ENCODE peak calls at places on chromosomes 3 and 15, in six cellular contexts. T is substantia nigra, C is spleen, O is thoracic aorta, S is GM23248, F is HepG2. P is an unnamed sample.

GRCh38 chr3:98557324-98558010 is 25.7 kb downstream of the GPR15 start:
- DNase-seq in C (no peak), T (no peak), O (no peak), S (peak), F (no peak), P (no peak)

GRCh38 chr3:157129782-157130137 is 30.2 kb downstream of the CCNL1 start:
- DNase-seq in O (no peak), C (no peak), F (no peak), S (no peak), T (peak), P (no peak)

GRCh38 chr3:27533718-27534578 is 49.8 kb upstream of the SLC4A7 start:
- DNase-seq in T (peak), S (peak), C (no peak), F (peak), O (peak), P (peak)

GRCh38 chr3:33884204-33884561 is 85.8 kb downstream of the PDCD6IP start:
- DNase-seq in T (peak), S (peak), O (no peak), C (no peak), F (peak), P (no peak)

GRCh38 chr3:177358085-177358967 is 161.0 kb upstream of the TBL1XR1 start:
- DNase-seq in T (peak), C (peak), O (no peak), F (peak), S (peak), P (peak)

GRCh38 chr3:47011371-47011770 is 31.9 kb downstream of the NBEAL2 start:
- DNase-seq in F (no peak), T (no peak), S (no peak), C (peak), O (no peak), P (no peak)

GRCh38 chr3:126986001-126986400 is 3.1 kb downstream of the PLXNA1 start:
- DNase-seq in T (no peak), O (no peak), F (no peak), S (peak), C (no peak), P (no peak)

GRCh38 chr3:48595526-48596121 is 495 bp upstream of the COL7A1 start:
- DNase-seq in T (no peak), O (peak), C (no peak), F (peak), S (peak), P (peak)

GRCh38 chr15:29568840-29569532 is 253.3 kb downstream of the TJP1 start:
- DNase-seq in T (no peak), F (peak), S (peak), O (no peak), C (no peak), P (no peak)

GRCh38 chr15:87142096-87142495 is 1062.4 kb downstream of the AGBL1 start:
- DNase-seq in O (no peak), T (no peak), F (no peak), S (no peak), C (no peak), P (no peak)

GRCh38 chr3:53169045-53169831 is 8.2 kb downstream of the PRKCD start:
- DNase-seq in T (no peak), C (no peak), O (no peak), S (no peak), F (peak), P (no peak)

GRCh38 chr3:89649431-89649830 is 542.0 kb downstream of the EPHA3 start:
- DNase-seq in O (no peak), S (no peak), T (no peak), C (no peak), F (no peak), P (no peak)

GRCh38 chr3:17151598-17152373 is 267.0 kb downstream of the PLCL2 start:
- DNase-seq in T (no peak), O (no peak), C (peak), F (no peak), S (no peak), P (no peak)

GRCh38 chr3:101925564-101925963 is 76.2 kb downstream of the NFKBIZ start:
- DNase-seq in F (no peak), O (no peak), C (no peak), T (no peak), S (no peak), P (no peak)

GRCh38 chr15:52080993-52081392 is 31.6 kb downstream of the BCL2L10 start:
- DNase-seq in C (no peak), O (no peak), T (no peak), F (no peak), S (no peak), P (no peak)

GRCh38 chr15:63749330-63749942 is 84.3 kb downstream of the HERC1 start:
- DNase-seq in C (no peak), T (no peak), O (no peak), F (no peak), S (peak), P (no peak)

GRCh38 chr3:188510366-188510765 is 356.4 kb downstream of the LPP start:
- DNase-seq in F (no peak), T (no peak), S (peak), C (no peak), O (no peak), P (no peak)

GRCh38 chr15:36784098-36784670 is 204.8 kb downstream of the CDIN1 start:
- DNase-seq in T (no peak), C (no peak), S (no peak), F (no peak), O (no peak), P (no peak)

GRCh38 chr15:99249270-99249817 is at the start of gene TTC23:
- DNase-seq in S (peak), T (no peak), O (no peak), C (no peak), F (peak), P (peak)

GRCh38 chr3:23797490-23797889 is 8.3 kb upstream of the UBE2E1 start:
- DNase-seq in S (no peak), C (no peak), O (no peak), T (no peak), F (no peak), P (no peak)

GRCh38 chr3:58356054-58356453 is 23.4 kb downstream of the PXK start:
- DNase-seq in S (peak), T (peak), O (no peak), F (no peak), C (peak), P (no peak)

GRCh38 chr15:83734487-83734886 is 80.6 kb downstream of the ADAMTSL3 start:
- DNase-seq in C (no peak), O (no peak), T (no peak), S (peak), F (no peak), P (no peak)

GRCh38 chr3:13260259-13261103 is 159.6 kb downstream of the NUP210 start:
- DNase-seq in O (no peak), F (no peak), S (no peak), T (no peak), C (no peak), P (no peak)

GRCh38 chr15:56806147-56806536 is 72.8 kb upstream of the ZNF280D start:
- DNase-seq in F (no peak), C (no peak), T (no peak), S (no peak), O (no peak), P (no peak)

GRCh38 chr3:37375184-37376120 is 201.1 kb upstream of the LRRFIP2 start:
- DNase-seq in T (no peak), C (no peak), O (no peak), S (no peak), F (no peak), P (no peak)

GRCh38 chr3:69665026-69665739 is 74.1 kb upstream of the MITF start:
- DNase-seq in C (no peak), F (no peak), S (peak), T (no peak), O (no peak), P (no peak)

GRCh38 chr3:151146071-151146730 is 56.8 kb downstream of the GPR171 start:
- DNase-seq in O (peak), S (peak), T (peak), F (peak), C (peak), P (peak)

GRCh38 chr3:24237971-24238767 is 256.5 kb downstream of the THRB start:
- DNase-seq in S (peak), C (no peak), F (peak), T (peak), O (peak), P (no peak)

GRCh38 chr15:90376789-90377188 is 11.3 kb upstream of the IQGAP1 start:
- DNase-seq in S (no peak), F (no peak), T (no peak), O (no peak), C (no peak), P (no peak)

GRCh38 chr3:1092061-1092460 is 763 bp upstream of the CNTN6 start:
- DNase-seq in O (no peak), S (no peak), C (no peak), F (no peak), T (no peak), P (no peak)

GRCh38 chr3:177607596-177607995 is 410.3 kb upstream of the TBL1XR1 start:
- DNase-seq in C (no peak), F (no peak), S (no peak), T (no peak), O (no peak), P (no peak)

GRCh38 chr15:92149469-92149868 is 244.2 kb upstream of the ST8SIA2 start:
- DNase-seq in O (no peak), F (no peak), S (peak), T (no peak), C (no peak), P (no peak)

GRCh38 chr3:58079773-58080172 is 71.6 kb downstream of the FLNB start:
- DNase-seq in O (no peak), T (no peak), F (no peak), S (no peak), C (no peak), P (no peak)

GRCh38 chr3:68988740-68989139 is 24.7 kb downstream of the EOGT start:
- DNase-seq in C (no peak), T (no peak), O (no peak), S (peak), F (no peak), P (no peak)

GRCh38 chr3:166810741-166811445 is 569.2 kb downstream of the ZBBX start:
- DNase-seq in S (no peak), C (no peak), O (no peak), T (no peak), F (no peak), P (no peak)

GRCh38 chr3:64290864-64291263 is 65.6 kb upstream of the PRICKLE2 start:
- DNase-seq in F (no peak), S (peak), O (no peak), T (no peak), C (no peak), P (no peak)

GRCh38 chr3:35638640-35639250 is 580 bp upstream of the ARPP21 start:
- DNase-seq in F (no peak), C (no peak), O (no peak), S (no peak), T (no peak), P (no peak)

GRCh38 chr3:141280086-141280485 is 48.5 kb downstream of the PXYLP1 start:
- DNase-seq in F (no peak), T (peak), S (peak), C (no peak), O (no peak), P (no peak)

GRCh38 chr15:85963262-85963760 is 116.4 kb upstream of the AGBL1 start:
- DNase-seq in F (no peak), C (no peak), T (no peak), S (no peak), O (no peak), P (no peak)

GRCh38 chr3:193662757-193663322 is 69.8 kb downstream of the OPA1 start:
- DNase-seq in C (no peak), T (no peak), S (no peak), O (no peak), F (no peak), P (no peak)
- H3K27ac ChIP-seq in C (no peak), T (no peak), S (no peak), O (no peak), F (no peak), P (no peak)

GRCh38 chr15:58527573-58528196 is 95.9 kb downstream of the LIPC start:
- DNase-seq in T (no peak), O (no peak), S (no peak), C (no peak), F (no peak), P (no peak)
- H3K27ac ChIP-seq in T (no peak), O (no peak), S (no peak), C (no peak), F (peak), P (no peak)

DNA sequence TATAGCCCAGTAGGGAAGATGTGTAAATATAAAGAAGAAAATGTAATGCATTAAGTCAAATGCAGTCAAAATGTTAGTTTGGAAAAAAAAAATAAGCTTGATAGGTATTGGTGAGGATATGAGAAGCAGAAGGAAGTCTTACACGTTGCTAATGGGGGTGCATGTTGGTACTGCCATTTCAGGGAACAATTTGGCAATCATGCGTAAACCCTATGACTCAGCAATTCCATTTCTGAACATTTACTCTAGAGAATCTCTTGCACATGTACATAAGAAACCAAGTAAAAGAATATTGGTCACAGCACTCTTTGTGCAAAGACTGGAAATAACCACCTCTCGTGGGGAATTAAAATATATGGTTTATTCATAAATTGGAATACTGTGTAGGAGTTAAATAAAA is 35.5 kb upstream of the TIMP4 start:
- DNase-seq in T (no peak), S (peak), F (no peak), C (no peak), O (no peak), P (no peak)
- H3K27ac ChIP-seq in T (no peak), S (peak), F (no peak), C (peak), O (peak), P (peak)

GRCh38 chr3:14461006-14461747 is 58.8 kb downstream of the SLC6A6 start:
- DNase-seq in S (no peak), O (no peak), T (no peak), F (no peak), C (no peak), P (no peak)

GRCh38 chr3:14458434-14459280 is 56.3 kb downstream of the SLC6A6 start:
- DNase-seq in C (no peak), F (no peak), T (no peak), O (no peak), S (peak), P (no peak)

GRCh38 chr3:14460342-14461005 is 58.1 kb downstream of the SLC6A6 start:
- DNase-seq in F (no peak), C (no peak), T (peak), S (peak), O (no peak), P (peak)

GRCh38 chr3:14459384-14459783 is 57.0 kb downstream of the SLC6A6 start:
- DNase-seq in S (no peak), F (no peak), O (no peak), C (no peak), T (no peak), P (no peak)

DNA sequence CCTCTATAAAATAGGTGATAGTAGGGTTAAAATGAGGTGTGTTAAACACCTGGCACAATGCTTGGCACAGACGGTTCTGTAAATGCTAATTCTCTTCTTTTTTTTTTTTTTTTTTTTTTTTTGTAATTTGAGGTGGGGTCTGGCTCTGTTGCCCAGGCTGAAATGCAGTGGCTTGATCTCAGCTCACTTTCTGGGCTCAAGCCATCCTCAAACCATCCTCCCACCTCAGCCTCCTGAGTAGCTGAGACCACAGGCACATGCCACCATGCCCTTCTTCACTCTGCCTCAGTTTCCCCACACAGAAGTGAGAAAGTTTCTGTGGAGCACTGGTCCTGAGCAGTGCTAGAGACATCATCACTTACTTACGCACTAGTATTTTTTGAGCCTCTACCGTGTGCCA is 57.4 kb downstream of the SLC6A6 start:
- DNase-seq in F (no peak), O (no peak), S (no peak), C (no peak), T (no peak), P (no peak)
- H3K27ac ChIP-seq in F (no peak), O (no peak), S (no peak), C (no peak), T (peak), P (no peak)

DNA sequence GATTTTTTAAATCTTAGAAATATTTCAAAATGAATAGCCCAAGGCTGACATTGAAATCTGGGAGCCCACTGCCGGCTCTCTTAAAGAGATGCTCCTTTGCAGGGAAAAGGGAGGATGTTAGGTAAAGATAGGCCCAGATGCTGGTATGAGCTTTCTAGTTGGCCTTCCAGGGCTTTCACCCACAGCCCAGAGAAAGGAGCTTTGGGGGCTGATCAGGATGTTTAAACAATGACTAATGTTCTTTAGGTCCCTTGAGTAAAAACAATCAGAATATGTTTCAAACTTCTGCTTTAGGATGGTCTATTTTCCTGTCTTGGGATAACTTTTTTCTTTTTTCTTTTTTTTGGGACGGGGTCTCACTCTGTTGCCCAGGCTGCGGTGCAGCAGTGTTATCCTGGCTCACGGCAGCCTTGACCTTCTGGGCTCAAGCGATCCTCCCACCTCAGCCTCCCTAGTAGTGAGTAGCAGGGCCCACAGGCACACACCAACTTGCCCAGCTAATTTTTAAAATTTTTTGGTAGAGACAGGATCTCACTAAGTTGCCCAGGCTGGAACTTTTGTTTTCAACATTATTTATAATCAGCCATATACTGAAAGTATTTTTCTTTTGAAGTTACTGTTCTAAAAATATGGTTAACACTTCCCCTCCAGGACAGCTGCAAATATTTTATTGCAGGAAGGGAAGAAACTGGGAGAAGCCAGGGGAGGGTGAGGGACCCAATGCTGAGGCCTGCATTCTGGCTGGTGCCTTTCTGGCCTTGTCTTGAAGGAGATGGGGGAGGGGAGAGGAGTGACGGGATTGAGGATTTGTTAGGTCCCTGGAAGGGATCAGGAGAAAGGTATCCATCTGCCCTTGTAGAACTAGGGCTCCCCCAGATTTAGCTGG is 70.1 kb downstream of the TRAK1 start:
- DNase-seq in O (no peak), F (peak), C (no peak), T (no peak), S (peak), P (no peak)
- H3K27ac ChIP-seq in O (no peak), F (peak), C (no peak), T (no peak), S (no peak), P (no peak)

DNA sequence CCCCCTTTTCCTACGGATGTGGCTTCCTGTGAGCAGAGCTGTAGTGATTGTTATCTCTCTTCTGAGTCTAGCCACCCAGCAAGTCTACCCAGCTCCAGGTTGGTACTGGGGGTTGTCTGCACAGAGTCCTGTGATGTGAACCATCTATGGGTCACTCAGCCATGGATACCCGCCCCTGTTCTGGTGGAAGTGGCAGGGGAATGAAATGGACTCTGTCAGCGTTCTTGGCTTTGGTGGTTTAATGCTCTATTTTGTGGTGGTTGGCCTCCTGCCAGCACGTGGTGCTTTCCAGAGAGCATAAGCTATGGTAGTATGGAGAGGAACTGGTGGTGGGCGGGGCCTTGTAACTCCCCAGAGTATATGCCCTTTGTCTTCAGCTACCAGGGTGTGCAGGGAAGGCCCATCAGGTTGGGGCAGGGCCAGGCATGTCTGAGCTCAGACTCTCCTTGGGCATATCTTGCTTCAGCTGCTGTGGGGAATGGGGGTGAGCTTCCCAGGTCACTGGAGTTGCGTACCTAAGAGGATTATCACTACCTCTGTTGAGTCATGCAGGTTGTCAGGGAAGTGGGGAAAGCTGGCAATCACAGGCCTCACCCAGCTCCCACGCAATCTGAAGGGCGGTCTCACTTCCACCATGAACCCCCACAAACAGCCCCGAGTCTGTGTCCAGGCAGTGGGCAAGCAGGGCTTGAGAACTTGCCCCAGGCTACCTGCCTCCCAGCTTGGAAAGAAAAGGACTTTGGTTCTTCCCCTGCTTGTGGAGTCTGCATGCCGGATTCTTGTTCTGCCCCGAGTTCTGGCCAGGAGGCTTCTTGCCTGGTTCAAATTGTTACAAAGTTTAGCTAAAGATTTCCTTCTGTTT is 9.0 kb upstream of the ADGRG7 start:
- DNase-seq in F (no peak), O (no peak), S (no peak), T (no peak), C (no peak), P (no peak)
- H3K27ac ChIP-seq in F (no peak), O (no peak), S (no peak), T (no peak), C (no peak), P (no peak)

GRCh38 chr3:10993729-10994065 is 1.1 kb downstream of the SLC6A1 start:
- DNase-seq in F (no peak), S (no peak), O (no peak), T (no peak), C (no peak), P (no peak)
- H3K27ac ChIP-seq in F (no peak), S (no peak), O (no peak), T (peak), C (no peak), P (no peak)